ENCODE peak calls at places on chromosomes 5 and 9, in six cellular contexts. B is sigmoid colon, Y is HepG2, D is spleen, H is HCT116, P is GM12878. W is an unnamed sample.

GRCh38 chr5:5207832-5208231 is 67.7 kb downstream of the ADAMTS16 start:
- DNase-seq in B (no peak), Y (no peak), D (no peak), H (no peak), P (no peak), W (no peak)

GRCh38 chr9:21677834-21678233 is 124.6 kb upstream of the MTAP start:
- DNase-seq in B (no peak), Y (no peak), D (no peak), H (peak; percentile 99), P (no peak), W (peak; percentile 99)

GRCh38 chr9:70484232-70485130 is 70.0 kb upstream of the KLF9 start:
- DNase-seq in B (peak; percentile 80), Y (peak; percentile 59), D (no peak), H (peak; percentile 68), P (no peak), W (peak; percentile 35)

GRCh38 chr5:5467737-5468136 is 45.3 kb downstream of the ICE1 start:
- DNase-seq in B (no peak), Y (no peak), D (no peak), H (no peak), P (no peak), W (no peak)

GRCh38 chr5:116475232-116475828 is 99.3 kb downstream of the SEMA6A start:
- DNase-seq in B (no peak), Y (no peak), D (no peak), H (no peak), P (no peak), W (no peak)

GRCh38 chr5:110275878-110276277 is 450.6 kb downstream of the TMEM232 start:
- DNase-seq in B (no peak), Y (no peak), D (no peak), H (no peak), P (no peak), W (no peak)

GRCh38 chr5:129767927-129768380 is 20.1 kb downstream of the MINAR2 start:
- DNase-seq in B (peak; percentile 72), Y (peak; percentile 83), D (no peak), H (peak; percentile 92), P (peak; percentile 32), W (peak; percentile 78)

GRCh38 chr5:40791715-40792139 is 6.4 kb downstream of the PRKAA1 start:
- DNase-seq in B (no peak), Y (peak; percentile 72), D (no peak), H (no peak), P (no peak), W (no peak)

GRCh38 chr5:127577458-127577857 is 60.0 kb downstream of the PRRC1 start:
- DNase-seq in B (no peak), Y (no peak), D (no peak), H (no peak), P (no peak), W (no peak)

GRCh38 chr5:53997736-53998627 is 312.4 kb downstream of the ARL15 start:
- DNase-seq in B (no peak), Y (no peak), D (no peak), H (no peak), P (no peak), W (no peak)

GRCh38 chr9:16884952-16885513 is 14.6 kb upstream of the BNC2 start:
- DNase-seq in B (peak; percentile 79), Y (no peak), D (no peak), H (no peak), P (no peak), W (no peak)

GRCh38 chr5:10601246-10602030 is 37.6 kb downstream of the ANKRD33B start:
- DNase-seq in B (peak; percentile 92), Y (peak; percentile 47), D (no peak), H (peak; percentile 16), P (no peak), W (no peak)

GRCh38 chr5:132481243-132482211 is 9.0 kb downstream of the IRF1 start:
- DNase-seq in B (peak; percentile 32), Y (no peak), D (peak; percentile 44), H (no peak), P (no peak), W (no peak)

GRCh38 chr9:137031904-137032639 is at the start of gene FUT7:
- DNase-seq in B (no peak), Y (no peak), D (peak; percentile 92), H (no peak), P (no peak), W (no peak)
- TF ChIP-seq POLR2AphosphoS5 in B (no peak), Y (no peak), D (peak; percentile 5), H (no peak), P (no peak), W (no peak)

DNA sequence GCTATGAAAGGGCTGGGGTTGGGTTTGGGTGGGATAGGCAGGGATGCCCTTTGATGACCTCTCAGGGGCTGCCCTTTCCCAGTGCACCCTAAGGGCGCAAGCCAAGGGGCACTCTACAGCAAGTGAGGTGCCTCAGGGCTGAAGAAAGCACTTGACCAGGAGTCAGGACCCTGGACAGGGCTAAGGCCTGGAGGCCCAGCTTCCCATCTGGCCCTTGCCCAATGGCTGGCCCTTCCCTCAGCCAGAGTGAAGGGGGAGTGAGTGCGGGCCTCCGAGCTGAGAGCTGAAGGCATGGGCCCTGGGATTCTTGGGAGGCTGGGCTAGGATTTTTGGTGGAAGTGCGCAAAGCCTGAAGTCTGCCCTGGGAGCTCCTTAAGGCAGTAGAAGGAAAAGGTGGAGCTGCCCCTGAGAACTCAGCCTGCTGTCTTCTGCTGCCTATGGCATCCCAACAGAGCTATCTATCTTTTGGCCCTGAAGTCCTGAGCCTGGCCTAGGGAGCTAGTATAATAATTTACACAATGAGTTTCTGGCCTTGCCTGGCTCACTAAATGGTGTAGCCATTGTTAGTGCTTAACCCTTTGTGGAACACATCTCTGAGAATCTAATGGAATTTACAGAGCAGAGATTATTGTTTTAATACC is 16.4 kb downstream of the JADE2 start:
- DNase-seq in B (no peak), Y (no peak), D (no peak), H (no peak), P (no peak), W (no peak)
- H3K4me1 ChIP-seq in B (peaks cover 32% of the 10 kb centered on the region), Y (no peaks in the 10 kb centered on the region), D (peaks cover 50% of the 10 kb centered on the region), H (no peaks in the 10 kb centered on the region), P (peaks cover 63% of the 10 kb centered on the region), W (peaks cover 1% of the 10 kb centered on the region)

GRCh38 chr5:2417301-2417700 is 334.2 kb downstream of the IRX2 start:
- DNase-seq in B (no peak), Y (no peak), D (no peak), H (no peak), P (no peak), W (no peak)

GRCh38 chr5:2410451-2410850 is 341.0 kb downstream of the IRX2 start:
- DNase-seq in B (no peak), Y (no peak), D (no peak), H (no peak), P (no peak), W (no peak)

GRCh38 chr5:2415678-2416077 is 335.8 kb downstream of the IRX2 start:
- DNase-seq in B (no peak), Y (no peak), D (no peak), H (no peak), P (no peak), W (no peak)
- TF ChIP-seq POLR2AphosphoS5 in B (no peak), Y (no peak), D (no peak), H (no peak), P (no peak), W (no peak)

GRCh38 chr9:131674425-131675421 is 65.2 kb downstream of the RAPGEF1 start:
- DNase-seq in B (no peak), Y (no peak), D (peak; percentile 78), H (no peak), P (no peak), W (no peak)

GRCh38 chr9:131677051-131677444 is 62.8 kb downstream of the RAPGEF1 start:
- DNase-seq in B (no peak), Y (no peak), D (no peak), H (no peak), P (no peak), W (no peak)

GRCh38 chr9:131676431-131676972 is 63.4 kb downstream of the RAPGEF1 start:
- DNase-seq in B (no peak), Y (no peak), D (no peak), H (no peak), P (peak; percentile 51), W (no peak)

GRCh38 chr9:131673531-131673930 is 66.3 kb downstream of the RAPGEF1 start:
- DNase-seq in B (no peak), Y (no peak), D (no peak), H (no peak), P (no peak), W (no peak)

DNA sequence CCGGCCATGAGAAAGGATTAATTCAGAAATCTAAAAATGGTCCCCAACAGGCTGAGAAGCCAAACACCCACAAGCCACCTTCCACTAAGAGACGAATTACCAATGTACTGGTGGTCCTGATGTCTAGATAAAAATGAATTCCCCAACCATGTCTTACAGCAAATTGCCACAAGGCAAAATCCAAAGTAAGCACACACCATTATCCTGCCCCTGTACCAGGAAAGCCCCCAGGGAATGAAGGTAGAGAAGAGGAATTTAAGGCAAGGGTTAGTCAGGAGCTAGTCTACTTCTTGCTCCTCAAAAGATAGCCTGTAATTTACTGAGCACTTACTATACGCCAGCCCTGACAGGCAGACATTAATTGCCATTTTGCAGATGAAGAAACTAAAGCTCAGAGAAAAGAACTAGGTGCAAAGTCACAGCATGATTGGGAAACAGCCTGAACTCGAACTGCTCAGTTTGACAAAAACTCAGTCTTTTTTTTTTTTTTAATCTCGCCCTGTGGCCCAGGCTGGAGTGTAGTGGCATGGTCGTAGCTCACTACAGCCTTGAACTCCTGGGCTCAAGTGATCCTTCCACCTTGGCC is 64.3 kb downstream of the RAPGEF1 start:
- DNase-seq in B (no peak), Y (no peak), D (no peak), H (no peak), P (no peak), W (no peak)
- H3K4me1 ChIP-seq in B (peaks cover 53% of the 10 kb centered on the region), Y (peaks cover 56% of the 10 kb centered on the region), D (peaks cover 62% of the 10 kb centered on the region), H (peaks cover 40% of the 10 kb centered on the region), P (peaks cover 73% of the 10 kb centered on the region), W (peaks cover 73% of the 10 kb centered on the region)

DNA sequence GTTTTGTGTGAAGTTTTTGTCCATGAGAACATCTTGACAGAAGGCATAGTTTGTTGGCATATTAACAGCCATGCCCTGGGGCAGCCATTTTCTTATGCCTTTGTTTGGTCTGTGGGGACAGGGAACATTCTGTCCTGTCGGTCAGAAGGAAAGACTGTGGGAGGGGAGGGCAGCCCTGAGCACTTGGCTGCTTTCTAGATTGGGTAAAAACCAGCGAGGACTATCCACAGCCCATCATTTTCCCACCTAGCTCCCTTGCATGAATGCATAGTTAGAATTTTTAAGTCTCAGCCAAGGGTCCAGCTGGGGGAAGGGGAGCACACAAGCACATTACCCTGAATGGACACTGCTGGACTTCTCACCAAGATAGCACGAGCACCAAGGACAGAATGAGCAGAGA is 130.1 kb downstream of the BOD1 start:
- DNase-seq in B (no peak), Y (no peak), D (no peak), H (no peak), P (no peak), W (no peak)
- TF ChIP-seq POLR2AphosphoS5 in B (peak; percentile 43), Y (no peak), D (no peak), H (no peak), P (no peak), W (no peak)

GRCh38 chr9:87713990-87714335 is 12.0 kb upstream of the CTSL start:
- DNase-seq in B (no peak), Y (no peak), D (no peak), H (no peak), P (no peak), W (no peak)
- H3K4me1 ChIP-seq in B (peaks cover 13% of the 10 kb centered on the region), Y (peaks cover 49% of the 10 kb centered on the region), D (peaks cover 4% of the 10 kb centered on the region), H (peaks cover 2% of the 10 kb centered on the region), P (peaks cover 6% of the 10 kb centered on the region), W (no peaks in the 10 kb centered on the region)

W was measured in Panc1.